ENCODE peak calls at places on chromosomes 4 and X, in seven cellular contexts. P is substantia nigra, J is A549, Y is ELF-1, N is H54, U is cerebellar nuclear complex, B is NCI-H1105. F is an unnamed sample.
A peak's percentile ranks its signal among the peaks of the same experiment; 100 is the strongest.

GRCh38 chr4:15702941-15703403 is at the start of gene BST1:
- DNase-seq in P (peak; percentile 18), J (peak; percentile 54), Y (peak; percentile 64), N (no peak), U (no peak), B (no peak), F (no peak)

GRCh38 chrX:130654409-130654970 is 248.5 kb downstream of the ENOX2 start:
- DNase-seq in P (no peak), J (no peak), Y (no peak), N (no peak), U (no peak), B (no peak), F (no peak)

GRCh38 chr4:978957-979701 is 5.8 kb upstream of the DGKQ start:
- DNase-seq in P (no peak), J (no peak), Y (no peak), N (peak; percentile 63), U (no peak), B (no peak), F (no peak)

GRCh38 chr4:79241846-79242245 is 84.0 kb downstream of the NAA11 start:
- DNase-seq in P (no peak), J (no peak), Y (peak; percentile 27), N (no peak), U (no peak), B (no peak), F (no peak)

GRCh38 chr4:26015133-26015651 is 101.2 kb downstream of the SMIM20 start:
- DNase-seq in P (peak; percentile 31), J (no peak), Y (no peak), N (no peak), U (peak; percentile 33), B (no peak), F (no peak)

GRCh38 chrX:104318330-104319009 is 63.7 kb upstream of the ESX1 start:
- DNase-seq in P (no peak), J (peak; percentile 79), Y (peak; percentile 7), N (no peak), U (no peak), B (no peak), F (no peak)

GRCh38 chr4:56727150-56727549 is 46.1 kb upstream of the HOPX start:
- DNase-seq in P (no peak), J (no peak), Y (no peak), N (no peak), U (no peak), B (no peak), F (no peak)

GRCh38 chr4:147453561-147454141 is 27.2 kb upstream of the EDNRA start:
- DNase-seq in P (no peak), J (peak; percentile 2), Y (no peak), N (no peak), U (no peak), B (no peak), F (no peak)

GRCh38 chr4:108850407-108850709 is 87.5 kb upstream of the ETNPPL start:
- DNase-seq in P (no peak), J (no peak), Y (no peak), N (no peak), U (no peak), B (no peak), F (no peak)

GRCh38 chr4:56995525-56995924 is 16.8 kb downstream of the POLR2B start:
- DNase-seq in P (peak; percentile 76), J (no peak), Y (no peak), N (no peak), U (peak; percentile 74), B (no peak), F (no peak)

GRCh38 chrX:132940727-132941162 is 17.7 kb downstream of the HS6ST2 start:
- DNase-seq in P (no peak), J (peak; percentile 5), Y (peak; percentile 36), N (no peak), U (no peak), B (no peak), F (no peak)

F was measured in SW 1271.